ENCODE peak calls at places on chromosomes 13 and 19, in five cellular contexts. One of them, this sample, is unnamed.

GRCh38 chr19:38759590-38760003 is 13.7 kb downstream of the LGALS7 start:
- DNase-seq in left lung: no peak
- DNase-seq in PC-9: no peak
- DNase-seq in pancreas: no peak
- DNase-seq in cardiac fibroblast: peak
- DNase-seq in this sample: no peak

GRCh38 chr13:90891329-90891728 is 456.2 kb upstream of the MIR17HG start:
- DNase-seq in left lung: no peak
- DNase-seq in pancreas: no peak
- DNase-seq in cardiac fibroblast: no peak
- DNase-seq in PC-9: no peak
- DNase-seq in this sample: no peak

GRCh38 chr13:23707674-23708073 is 137.5 kb downstream of the TNFRSF19 start:
- DNase-seq in cardiac fibroblast: peak
- DNase-seq in PC-9: no peak
- DNase-seq in left lung: no peak
- DNase-seq in pancreas: no peak
- DNase-seq in this sample: no peak

GRCh38 chr13:41827507-41828213 is 133.2 kb downstream of the VWA8 start:
- DNase-seq in pancreas: no peak
- DNase-seq in PC-9: peak
- DNase-seq in cardiac fibroblast: peak
- DNase-seq in left lung: no peak
- DNase-seq in this sample: no peak

GRCh38 chr19:52188822-52189744 is 769 bp upstream of the PPP2R1A start:
- DNase-seq in left lung: peak
- DNase-seq in PC-9: no peak
- DNase-seq in pancreas: peak
- DNase-seq in cardiac fibroblast: no peak
- DNase-seq in this sample: no peak

GRCh38 chr13:31385534-31385933 is 185.8 kb downstream of the B3GLCT start:
- DNase-seq in cardiac fibroblast: no peak
- DNase-seq in PC-9: no peak
- DNase-seq in left lung: no peak
- DNase-seq in pancreas: no peak
- DNase-seq in this sample: no peak

GRCh38 chr19:46537136-46538097 is 41.8 kb upstream of the PNMA8B start:
- DNase-seq in PC-9: no peak
- DNase-seq in left lung: peak
- DNase-seq in pancreas: peak
- DNase-seq in cardiac fibroblast: peak
- DNase-seq in this sample: no peak

GRCh38 chr13:31998131-31998530 is 33.4 kb upstream of the FRY start:
- DNase-seq in cardiac fibroblast: no peak
- DNase-seq in left lung: no peak
- DNase-seq in pancreas: no peak
- DNase-seq in PC-9: peak
- DNase-seq in this sample: no peak

GRCh38 chr19:7658219-7658686 is 10.6 kb upstream of the RETN start:
- DNase-seq in PC-9: no peak
- DNase-seq in cardiac fibroblast: no peak
- DNase-seq in left lung: no peak
- DNase-seq in pancreas: no peak
- DNase-seq in this sample: peak

GRCh38 chr13:78630509-78630908 is 27.2 kb upstream of the POU4F1 start:
- DNase-seq in left lung: no peak
- DNase-seq in pancreas: no peak
- DNase-seq in cardiac fibroblast: no peak
- DNase-seq in PC-9: no peak
- DNase-seq in this sample: peak

GRCh38 chr13:48123827-48124226 is 28.9 kb upstream of the MED4 start:
- DNase-seq in cardiac fibroblast: no peak
- DNase-seq in pancreas: no peak
- DNase-seq in PC-9: no peak
- DNase-seq in left lung: peak
- DNase-seq in this sample: no peak

GRCh38 chr19:43078311-43078710 is 4.2 kb downstream of the PSG2 start:
- DNase-seq in pancreas: no peak
- DNase-seq in cardiac fibroblast: peak
- DNase-seq in PC-9: no peak
- DNase-seq in left lung: no peak
- DNase-seq in this sample: no peak

GRCh38 chr19:52190679-52191293 is 934 bp downstream of the PPP2R1A start:
- DNase-seq in PC-9: peak
- DNase-seq in left lung: no peak
- DNase-seq in cardiac fibroblast: peak
- DNase-seq in pancreas: peak
- DNase-seq in this sample: no peak

GRCh38 chr19:53254451-53255341 is at the start of gene ZNF677:
- DNase-seq in pancreas: peak
- DNase-seq in PC-9: peak
- DNase-seq in left lung: peak
- DNase-seq in cardiac fibroblast: peak
- DNase-seq in this sample: no peak

GRCh38 chr13:99702687-99703319 is 201.5 kb downstream of the TM9SF2 start:
- DNase-seq in PC-9: no peak
- DNase-seq in left lung: no peak
- DNase-seq in cardiac fibroblast: no peak
- DNase-seq in pancreas: no peak
- DNase-seq in this sample: no peak

GRCh38 chr19:40803170-40803856 is 4.3 kb downstream of the EGLN2 start:
- DNase-seq in PC-9: no peak
- DNase-seq in cardiac fibroblast: no peak
- DNase-seq in left lung: no peak
- DNase-seq in pancreas: no peak
- DNase-seq in this sample: no peak

GRCh38 chr13:50357586-50358118 is 342.4 kb downstream of the KCNRG start:
- DNase-seq in pancreas: no peak
- DNase-seq in cardiac fibroblast: peak
- DNase-seq in PC-9: peak
- DNase-seq in left lung: no peak
- DNase-seq in this sample: no peak

GRCh38 chr19:46015080-46015960 is 7.5 kb downstream of the PGLYRP1 start:
- DNase-seq in left lung: peak
- DNase-seq in cardiac fibroblast: peak
- DNase-seq in PC-9: peak
- DNase-seq in pancreas: peak
- DNase-seq in this sample: no peak

GRCh38 chr19:54551950-54552912 is 21.4 kb upstream of the LILRA2 start:
- DNase-seq in PC-9: no peak
- DNase-seq in left lung: peak
- DNase-seq in pancreas: no peak
- DNase-seq in cardiac fibroblast: no peak
- DNase-seq in this sample: no peak

GRCh38 chr19:54459282-54460229 is 4.0 kb downstream of the LENG9 start:
- DNase-seq in cardiac fibroblast: no peak
- DNase-seq in pancreas: peak
- DNase-seq in left lung: no peak
- DNase-seq in PC-9: no peak
- DNase-seq in this sample: no peak

GRCh38 chr19:5805465-5806132 is 732 bp downstream of the NRTN start:
- DNase-seq in cardiac fibroblast: peak
- DNase-seq in left lung: peak
- DNase-seq in PC-9: peak
- DNase-seq in pancreas: peak
- DNase-seq in this sample: no peak

GRCh38 chr13:78121001-78121400 is 202.4 kb upstream of the EDNRB start:
- DNase-seq in pancreas: no peak
- DNase-seq in cardiac fibroblast: no peak
- DNase-seq in PC-9: no peak
- DNase-seq in left lung: no peak
- DNase-seq in this sample: no peak

GRCh38 chr13:89380101-89380500 is 1708.9 kb downstream of the SLITRK5 start:
- DNase-seq in left lung: no peak
- DNase-seq in pancreas: no peak
- DNase-seq in cardiac fibroblast: no peak
- DNase-seq in PC-9: peak
- DNase-seq in this sample: peak

GRCh38 chr19:3097442-3097871 is 3.3 kb downstream of the GNA11 start:
- DNase-seq in pancreas: peak
- DNase-seq in left lung: no peak
- DNase-seq in PC-9: no peak
- DNase-seq in cardiac fibroblast: no peak
- DNase-seq in this sample: no peak

GRCh38 chr13:39581177-39581576 is 21.8 kb downstream of the LHFPL6 start:
- DNase-seq in left lung: no peak
- DNase-seq in pancreas: no peak
- DNase-seq in PC-9: no peak
- DNase-seq in cardiac fibroblast: no peak
- DNase-seq in this sample: no peak

GRCh38 chr13:87123987-87124784 is 547.0 kb upstream of the SLITRK5 start:
- DNase-seq in PC-9: peak
- DNase-seq in cardiac fibroblast: peak
- DNase-seq in left lung: no peak
- DNase-seq in pancreas: no peak
- DNase-seq in this sample: peak

GRCh38 chr19:54454781-54455675 is 6.0 kb downstream of the LENG8 start:
- DNase-seq in left lung: no peak
- DNase-seq in PC-9: no peak
- DNase-seq in cardiac fibroblast: no peak
- DNase-seq in pancreas: peak
- DNase-seq in this sample: no peak

GRCh38 chr13:22074403-22074802 is 403.5 kb downstream of the FGF9 start:
- DNase-seq in pancreas: no peak
- DNase-seq in PC-9: no peak
- DNase-seq in cardiac fibroblast: no peak
- DNase-seq in left lung: no peak
- DNase-seq in this sample: no peak

GRCh38 chr19:39582891-39583625 is 19.3 kb upstream of the LGALS13 start:
- DNase-seq in cardiac fibroblast: no peak
- DNase-seq in pancreas: no peak
- DNase-seq in PC-9: no peak
- DNase-seq in left lung: no peak
- DNase-seq in this sample: no peak

GRCh38 chr13:49210669-49211068 is 9.5 kb upstream of the MLNR start:
- DNase-seq in left lung: no peak
- DNase-seq in PC-9: no peak
- DNase-seq in pancreas: no peak
- DNase-seq in cardiac fibroblast: no peak
- DNase-seq in this sample: no peak

GRCh38 chr19:7931221-7932061 is 5.5 kb upstream of the CTXN1 start:
- DNase-seq in pancreas: peak
- DNase-seq in left lung: peak
- DNase-seq in PC-9: no peak
- DNase-seq in cardiac fibroblast: no peak
- DNase-seq in this sample: no peak

GRCh38 chr13:112859128-112859816 is 109.7 kb upstream of the MCF2L start:
- DNase-seq in PC-9: no peak
- DNase-seq in left lung: peak
- DNase-seq in pancreas: no peak
- DNase-seq in cardiac fibroblast: no peak
- DNase-seq in this sample: no peak

GRCh38 chr13:66887088-66887487 is 343.0 kb downstream of the PCDH9 start:
- DNase-seq in cardiac fibroblast: peak
- DNase-seq in left lung: no peak
- DNase-seq in PC-9: no peak
- DNase-seq in pancreas: no peak
- DNase-seq in this sample: no peak

GRCh38 chr19:18635831-18636182 is 1.0 kb upstream of the KLHL26 start:
- DNase-seq in PC-9: no peak
- DNase-seq in cardiac fibroblast: no peak
- DNase-seq in pancreas: no peak
- DNase-seq in left lung: no peak
- DNase-seq in this sample: no peak
- H3K4me3 ChIP-seq in PC-9: no peak
- H3K4me3 ChIP-seq in cardiac fibroblast: no peak
- H3K4me3 ChIP-seq in pancreas: no peak
- H3K4me3 ChIP-seq in left lung: peak
- H3K4me3 ChIP-seq in this sample: no peak

DNA sequence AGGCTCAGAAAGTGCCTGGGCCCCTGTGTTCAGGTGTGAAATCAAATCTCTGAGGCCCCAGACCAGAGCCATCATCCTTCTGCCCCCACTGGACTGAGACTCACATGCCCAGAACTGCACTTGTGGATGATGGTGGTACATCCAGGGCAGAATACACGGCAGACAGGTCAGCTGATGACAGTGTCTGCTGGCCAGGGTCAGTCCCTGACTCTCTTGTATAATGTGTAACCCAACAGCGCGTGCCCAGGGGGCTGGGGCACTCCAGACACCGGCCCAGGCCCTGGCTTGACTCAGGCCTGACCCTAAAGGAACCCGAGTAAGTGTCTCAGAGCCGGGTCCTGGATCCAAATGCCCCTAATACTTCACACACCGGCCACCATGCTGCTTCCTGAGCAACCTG is 37.4 kb upstream of the GATAD2A start:
- DNase-seq in pancreas: no peak
- DNase-seq in left lung: peak
- DNase-seq in cardiac fibroblast: no peak
- DNase-seq in PC-9: no peak
- DNase-seq in this sample: no peak
- H3K4me3 ChIP-seq in pancreas: no peak
- H3K4me3 ChIP-seq in left lung: no peak
- H3K4me3 ChIP-seq in cardiac fibroblast: no peak
- H3K4me3 ChIP-seq in PC-9: no peak
- H3K4me3 ChIP-seq in this sample: no peak

GRCh38 chr19:29945433-29945832 is 3.4 kb downstream of the URI1 start:
- DNase-seq in PC-9: no peak
- DNase-seq in cardiac fibroblast: no peak
- DNase-seq in left lung: no peak
- DNase-seq in pancreas: no peak
- DNase-seq in this sample: no peak
- H3K4me3 ChIP-seq in PC-9: no peak
- H3K4me3 ChIP-seq in cardiac fibroblast: no peak
- H3K4me3 ChIP-seq in left lung: no peak
- H3K4me3 ChIP-seq in pancreas: no peak
- H3K4me3 ChIP-seq in this sample: no peak

DNA sequence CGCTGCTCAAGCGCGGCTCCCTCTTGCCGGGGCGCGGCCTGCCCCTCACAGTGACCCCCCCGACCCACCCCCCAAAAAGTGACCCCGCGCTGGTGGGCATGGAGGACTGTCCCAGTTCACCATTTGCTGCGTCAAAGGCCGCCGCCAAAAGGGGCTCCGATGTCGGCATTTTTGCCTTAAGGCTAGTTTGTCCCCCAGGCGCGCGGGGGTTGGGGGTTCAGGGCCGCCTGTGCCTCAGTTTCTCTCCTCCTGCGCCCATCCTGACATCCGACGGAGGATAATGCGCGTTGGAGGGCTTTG is 17.1 kb downstream of the NFIX start:
- DNase-seq in cardiac fibroblast: no peak
- DNase-seq in pancreas: no peak
- DNase-seq in left lung: peak
- DNase-seq in PC-9: no peak
- DNase-seq in this sample: no peak
- H3K4me3 ChIP-seq in cardiac fibroblast: peak
- H3K4me3 ChIP-seq in pancreas: no peak
- H3K4me3 ChIP-seq in left lung: no peak
- H3K4me3 ChIP-seq in PC-9: no peak
- H3K4me3 ChIP-seq in this sample: no peak

GRCh38 chr13:64992314-64992713 is 2237.8 kb downstream of the PCDH9 start:
- DNase-seq in PC-9: no peak
- DNase-seq in left lung: no peak
- DNase-seq in cardiac fibroblast: no peak
- DNase-seq in pancreas: no peak
- DNase-seq in this sample: no peak
- H3K4me3 ChIP-seq in PC-9: no peak
- H3K4me3 ChIP-seq in left lung: no peak
- H3K4me3 ChIP-seq in cardiac fibroblast: no peak
- H3K4me3 ChIP-seq in pancreas: no peak
- H3K4me3 ChIP-seq in this sample: no peak

This sample was measured in Jurkat, Clone E6-1.